ENCODE peak calls at places on chromosomes 3 and 15, in nine cellular contexts. U is stimulated activated CD8-positive, alpha-beta memory T cell treated with anti-CD3 and anti-CD28 coated beads, Interleukin-15, amount 100 ng/mL, for 1 hour; B is GM10248; Z is NCI-H1105; X is HT-29; F is tibial artery; D is NCI-H226; K is substantia nigra; G is fibroblast of villous mesenchyme. S is an unnamed sample.

GRCh38 chr3:21920431-21920830 is 169.4 kb upstream of the ZNF385D start:
- DNase-seq in U (no peak), F (no peak), K (no peak), Z (no peak), B (no peak), X (no peak), D (peak), G (peak), S (no peak)

GRCh38 chr15:85030301-85031049 is 48.8 kb downstream of the PDE8A start:
- DNase-seq in G (peak), F (no peak), X (peak), D (peak), K (no peak), Z (no peak), U (no peak), B (no peak), S (no peak)

GRCh38 chr3:15171096-15171495 is 35.0 kb upstream of the CAPN7 start:
- DNase-seq in Z (no peak), G (peak), U (no peak), F (no peak), B (peak), K (no peak), D (no peak), X (no peak), S (no peak)

GRCh38 chr15:40103124-40103858 is 5.4 kb downstream of the BMF start:
- DNase-seq in U (no peak), Z (peak), B (no peak), K (peak), X (peak), G (peak), F (peak), D (no peak), S (peak)

GRCh38 chr3:175526609-175527280 is 667.6 kb downstream of the NAALADL2 start:
- DNase-seq in B (no peak), U (no peak), Z (no peak), X (no peak), F (no peak), G (peak), D (no peak), K (no peak), S (peak)

GRCh38 chr3:184539801-184540440 is 21.7 kb upstream of the EPHB3 start:
- DNase-seq in B (no peak), F (no peak), U (no peak), K (no peak), D (no peak), Z (no peak), G (no peak), X (no peak), S (no peak)

GRCh38 chr3:126558336-126559071 is at the start of gene C3orf22:
- DNase-seq in G (no peak), F (no peak), B (no peak), X (no peak), Z (no peak), U (no peak), D (no peak), K (no peak), S (no peak)

GRCh38 chr3:157166115-157166514 is 6.2 kb upstream of the CCNL1 start:
- DNase-seq in D (no peak), U (no peak), G (no peak), B (no peak), K (no peak), F (no peak), X (peak), Z (no peak), S (no peak)

GRCh38 chr3:39941941-39942340 is 132.5 kb downstream of the MYRIP start:
- DNase-seq in Z (peak), D (no peak), F (no peak), G (no peak), B (no peak), X (no peak), U (no peak), K (no peak), S (no peak)

GRCh38 chr3:151918253-151919029 is 45.0 kb downstream of the SUCNR1 start:
- DNase-seq in Z (peak), D (peak), X (peak), B (peak), K (no peak), U (no peak), G (peak), F (no peak), S (peak)

S was measured in hippocampal formation.